ENCODE peak calls at places on chromosomes 5 and 9, in five cellular contexts. M, K, N, T and U are unnamed samples.

GRCh38 chr5:53929596-53929995 is 369.2 kb downstream of the NDUFS4 start:
- DNase-seq in T (no peak), M (no peak), N (no peak), K (no peak), U (no peak)

GRCh38 chr5:66174338-66174737 is 30.2 kb downstream of the SREK1 start:
- DNase-seq in N (peak; percentile 47), T (no peak), M (no peak), K (no peak), U (no peak)

GRCh38 chr9:37801287-37801850 is 772 bp downstream of the DCAF10 start:
- DNase-seq in M (no peak), K (peak; percentile 22), N (peak; percentile 9), T (peak; percentile 35), U (peak; percentile 16)

GRCh38 chr5:50655067-50655809 is 11.2 kb upstream of the PARP8 start:
- DNase-seq in K (no peak), M (no peak), T (no peak), N (no peak), U (no peak)

GRCh38 chr5:72152506-72152905 is 45.2 kb downstream of the MAP1B start:
- DNase-seq in N (peak; percentile 59), T (no peak), M (no peak), K (no peak), U (no peak)

GRCh38 chr9:136299116-136299515 is 4.8 kb downstream of the CCDC187 start:
- DNase-seq in K (no peak), N (no peak), T (no peak), M (no peak), U (no peak)

GRCh38 chr5:5373351-5374033 is 49.0 kb upstream of the ICE1 start:
- DNase-seq in M (no peak), T (no peak), K (peak; percentile 57), N (no peak), U (no peak)

GRCh38 chr5:79973511-79973910 is 17.6 kb downstream of the MTX3 start:
- DNase-seq in M (no peak), N (no peak), K (no peak), T (no peak), U (no peak)

GRCh38 chr5:124841829-124842712 is 95.6 kb upstream of the ZNF608 start:
- DNase-seq in T (no peak), M (no peak), N (peak; percentile 12), K (peak; percentile 71), U (no peak)

GRCh38 chr5:132176987-132177386 is 50.7 kb downstream of the P4HA2 start:
- DNase-seq in K (no peak), T (no peak), M (no peak), N (peak; percentile 20), U (no peak)
- TF ChIP-seq CTCF in K (no peak), T (peak; percentile 8), M (no peak), N (peak; percentile 38), U (no peak)

GRCh38 chr5:108278285-108279240 is 103.3 kb downstream of the FBXL17 start:
- DNase-seq in N (no peak), T (no peak), K (no peak), M (no peak), U (no peak)
- TF ChIP-seq CTCF in N (no peak), T (no peak), K (no peak), M (no peak), U (peak; percentile 35)

GRCh38 chr5:1510631-1511030 is 13.1 kb downstream of the LPCAT1 start:
- DNase-seq in M (peak; percentile 14), N (no peak), T (peak; percentile 5), K (peak; percentile 16), U (no peak)

GRCh38 chr5:1512541-1513291 is 11.0 kb downstream of the LPCAT1 start:
- DNase-seq in T (peak; percentile 4), K (peak; percentile 11), M (peak; percentile 13), N (no peak), U (peak; percentile 6)

GRCh38 chr5:1513326-1514026 is 10.3 kb downstream of the LPCAT1 start:
- DNase-seq in M (peak; percentile 9), K (no peak), T (peak; percentile 2), N (no peak), U (peak; percentile 3)

GRCh38 chr5:1511037-1511436 is 12.7 kb downstream of the LPCAT1 start:
- DNase-seq in T (peak; percentile 5), M (peak; percentile 21), K (peak; percentile 14), N (no peak), U (peak; percentile 8)

GRCh38 chr5:1511651-1512540 is 11.9 kb downstream of the LPCAT1 start:
- DNase-seq in T (peak; percentile 4), N (peak; percentile 55), M (peak; percentile 15), K (peak; percentile 17), U (peak; percentile 8)
- TF ChIP-seq CTCF in T (no peak), N (peak; percentile 37), M (no peak), K (no peak), U (no peak)

DNA sequence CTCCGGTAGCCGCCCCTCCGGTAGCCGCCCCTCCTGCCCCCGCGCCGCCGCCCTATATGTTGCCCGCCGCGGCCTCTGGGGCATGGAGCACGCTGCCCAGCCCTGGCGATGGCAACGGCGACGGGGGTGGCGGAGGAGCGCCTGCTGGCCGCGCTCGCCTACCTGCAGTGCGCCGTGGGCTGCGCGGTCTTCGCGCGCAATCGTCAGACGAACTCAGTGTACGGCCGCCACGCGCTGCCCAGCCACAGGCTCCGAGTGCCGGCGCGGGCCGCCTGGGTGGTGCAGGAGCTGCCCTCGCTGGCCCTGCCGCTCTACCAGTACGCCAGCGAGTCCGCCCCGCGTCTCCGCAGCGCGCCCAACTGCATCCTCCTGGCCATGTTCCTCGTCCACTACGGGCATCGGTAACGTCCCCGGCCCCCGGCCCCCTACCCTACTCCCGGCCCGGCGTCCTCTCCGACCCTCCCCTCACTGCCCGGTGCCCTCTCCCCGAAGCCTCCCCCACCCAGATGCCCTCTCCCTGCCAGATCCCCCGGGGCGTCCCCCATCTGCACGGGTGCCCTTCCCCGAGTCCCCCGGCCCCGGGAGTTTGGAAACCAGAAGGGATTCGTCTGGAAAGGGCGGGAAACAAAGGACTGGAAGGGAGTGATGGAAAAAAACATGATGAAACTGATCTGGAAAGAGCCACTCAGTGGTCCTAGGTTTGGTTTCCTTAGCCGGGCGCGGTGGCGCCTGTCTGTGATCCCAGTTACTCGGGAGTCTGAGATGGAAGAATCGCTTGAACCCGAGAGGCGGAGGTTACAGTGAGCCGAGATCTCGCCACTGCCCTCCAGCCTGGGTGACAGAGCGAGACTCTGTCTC is 458 bp downstream of the SRD5A1 start:
- DNase-seq in K (no peak), M (no peak), N (peak; percentile 22), T (no peak), U (peak; percentile 39)
- TF ChIP-seq CTCF in K (peak; percentile 10), M (no peak), N (no peak), T (no peak), U (no peak)

DNA sequence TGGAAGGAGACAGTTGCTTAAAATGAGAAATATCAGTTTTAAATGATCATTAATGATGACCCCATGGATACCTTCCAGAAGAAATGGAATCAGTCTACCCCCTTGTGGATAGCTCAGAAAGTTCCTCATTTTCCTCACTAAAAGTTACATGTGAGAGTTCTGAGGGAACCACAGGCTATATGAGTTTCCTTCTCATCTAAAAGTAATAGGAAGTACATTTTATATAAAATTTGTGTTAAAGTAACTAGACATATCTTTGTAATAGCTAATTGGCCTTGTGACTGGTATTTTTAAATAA is 104.9 kb upstream of the SLC25A48 start:
- DNase-seq in K (no peak), M (no peak), T (no peak), N (no peak), U (no peak)
- TF ChIP-seq CTCF in K (no peak), M (no peak), T (peak; percentile 28), N (peak; percentile 5), U (peak; percentile 53)

GRCh38 chr5:6435356-6435755 is 13.3 kb upstream of the UBE2QL1 start:
- DNase-seq in T (no peak), M (no peak), K (no peak), N (no peak), U (peak; percentile 28)
- TF ChIP-seq CTCF in T (no peak), M (no peak), K (no peak), N (peak; percentile 16), U (peak; percentile 62)